ENCODE peak calls at places on chromosomes 6 and 20, in four cellular contexts. Z, V, E and P are unnamed samples.

GRCh38 chr6:160129886-160130615 is 8.4 kb downstream of the SLC22A1 start:
- DNase-seq in V (no peak), E (no peak), Z (peak), P (no peak)

GRCh38 chr6:89944826-89945407 is 50.6 kb downstream of the GJA10 start:
- DNase-seq in E (peak), Z (peak), V (no peak), P (no peak)

GRCh38 chr20:20466341-20466879 is 98.5 kb downstream of the INSM1 start:
- DNase-seq in Z (no peak), V (no peak), E (no peak), P (peak)

GRCh38 chr6:2853766-2854393 is 12.2 kb upstream of the SERPINB1 start:
- DNase-seq in E (peak), Z (peak), V (no peak), P (peak)

GRCh38 chr6:37800904-37801669 is 18.4 kb upstream of the ZFAND3 start:
- DNase-seq in Z (no peak), V (no peak), E (no peak), P (no peak)

GRCh38 chr20:17663486-17663885 is 18.6 kb downstream of the RRBP1 start:
- DNase-seq in E (no peak), Z (no peak), V (no peak), P (no peak)

GRCh38 chr20:62583424-62583920 is 58.8 kb upstream of the SLCO4A1 start:
- DNase-seq in V (no peak), Z (no peak), E (no peak), P (no peak)

GRCh38 chr20:32831982-32832381 is 12.2 kb downstream of the MAPRE1 start:
- DNase-seq in Z (no peak), V (no peak), E (no peak), P (no peak)

GRCh38 chr6:29679962-29680361 is 990 bp downstream of the ZFP57 start:
- DNase-seq in Z (no peak), E (no peak), V (no peak), P (no peak)

GRCh38 chr6:134288538-134289203 is 29.2 kb downstream of the SGK1 start:
- DNase-seq in E (no peak), V (no peak), Z (no peak), P (no peak)

GRCh38 chr6:87979737-87980136 is 67.9 kb upstream of the SPACA1 start:
- DNase-seq in V (no peak), Z (no peak), E (no peak), P (no peak)

GRCh38 chr6:89826029-89826528 is 3.6 kb upstream of the CASP8AP2 start:
- DNase-seq in V (no peak), Z (no peak), E (no peak), P (no peak)

GRCh38 chr6:71466362-71466761 is 177.8 kb downstream of the OGFRL1 start:
- DNase-seq in Z (no peak), E (no peak), V (no peak), P (no peak)

DNA sequence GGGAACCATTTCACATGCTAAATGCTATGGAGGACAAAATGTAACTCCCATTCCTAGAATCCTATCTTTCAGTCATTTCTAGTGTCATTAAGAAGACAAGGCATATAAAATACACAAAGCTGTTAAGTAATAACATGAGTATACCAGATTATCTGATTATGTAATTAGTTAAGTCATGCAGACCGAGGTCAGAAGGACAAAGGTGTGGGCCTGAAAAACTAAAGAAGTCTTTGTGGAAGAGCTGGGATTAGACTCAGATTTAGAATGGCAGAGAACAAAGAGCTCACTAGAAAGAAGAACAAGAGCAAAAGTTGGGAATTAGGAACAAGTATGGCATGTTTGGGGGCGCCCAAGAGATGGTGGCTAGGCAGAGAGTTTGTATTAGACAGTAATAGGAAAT is 37.0 kb downstream of the EFHC1 start:
- DNase-seq in V (no peak), Z (no peak), E (no peak), P (no peak)
- TF ChIP-seq EGR1 in V (no peak), Z (no peak), E (no peak), P (no peak)

DNA sequence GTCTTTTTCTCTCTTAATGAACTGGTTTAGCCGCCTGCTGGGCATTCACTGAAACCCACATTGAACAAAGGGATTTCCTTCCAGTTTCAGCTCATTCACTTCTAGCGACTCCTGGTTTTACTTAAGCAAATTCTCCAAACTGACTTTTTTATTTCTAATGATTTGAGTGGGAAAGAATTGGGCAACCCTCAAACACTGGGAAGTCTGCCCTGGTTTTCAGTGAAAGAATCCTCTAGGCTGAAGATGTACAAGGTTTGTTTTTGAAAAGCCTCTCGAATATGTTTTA is 45.5 kb downstream of the PLAGL1 start:
- DNase-seq in Z (no peak), E (no peak), V (no peak), P (no peak)
- TF ChIP-seq EGR1 in Z (no peak), E (no peak), V (no peak), P (no peak)

GRCh38 chr6:148840256-148840655 is 93.4 kb downstream of the UST start:
- DNase-seq in E (no peak), Z (no peak), V (no peak), P (no peak)
- TF ChIP-seq EGR1 in E (no peak), Z (no peak), V (no peak), P (no peak)

GRCh38 chr6:105764318-105764717 is 321.8 kb upstream of the PRDM1 start:
- DNase-seq in E (no peak), Z (no peak), V (no peak), P (no peak)

GRCh38 chr6:105760746-105761145 is 325.4 kb upstream of the PRDM1 start:
- DNase-seq in Z (no peak), V (no peak), E (no peak), P (no peak)

GRCh38 chr6:105765239-105765638 is 320.9 kb upstream of the PRDM1 start:
- DNase-seq in V (no peak), E (no peak), Z (no peak), P (no peak)

GRCh38 chr6:105767541-105767940 is 318.6 kb upstream of the PRDM1 start:
- DNase-seq in E (no peak), Z (no peak), V (no peak), P (no peak)

GRCh38 chr6:105763866-105764265 is 322.3 kb upstream of the PRDM1 start:
- DNase-seq in V (no peak), Z (no peak), E (no peak), P (no peak)
- TF ChIP-seq EGR1 in V (no peak), Z (no peak), E (no peak), P (no peak)

GRCh38 chr6:140284871-140285270 is 910.4 kb upstream of the CITED2 start:
- DNase-seq in Z (no peak), E (no peak), V (no peak), P (no peak)

GRCh38 chr6:140285471-140285870 is 911.0 kb upstream of the CITED2 start:
- DNase-seq in V (no peak), E (no peak), Z (no peak), P (no peak)

GRCh38 chr6:140285998-140286690 is 911.7 kb upstream of the CITED2 start:
- DNase-seq in E (no peak), V (no peak), Z (no peak), P (no peak)

GRCh38 chr6:140283197-140283596 is 908.7 kb upstream of the CITED2 start:
- DNase-seq in V (no peak), E (no peak), Z (no peak), P (no peak)

DNA sequence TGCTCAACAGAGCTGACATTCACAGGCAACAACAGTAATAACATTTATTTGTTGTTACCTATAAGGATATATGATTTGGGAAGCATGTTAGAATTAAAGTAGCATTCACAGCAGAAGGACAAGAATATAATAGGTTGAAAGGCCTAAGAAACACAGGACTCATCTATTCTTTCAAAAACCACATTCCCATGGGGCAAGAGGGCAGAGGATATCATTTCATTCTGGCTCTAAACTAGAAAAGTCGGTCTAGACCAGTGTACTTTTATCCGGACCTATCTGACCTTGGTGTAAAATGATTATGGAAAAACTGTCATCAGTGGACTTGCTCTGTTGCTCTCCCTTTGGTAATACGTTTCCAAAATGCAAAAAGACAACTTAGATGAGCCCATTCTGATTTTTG is 914.7 kb upstream of the CITED2 start:
- DNase-seq in Z (no peak), E (no peak), V (no peak), P (no peak)
- TF ChIP-seq EGR1 in Z (no peak), E (no peak), V (no peak), P (no peak)

DNA sequence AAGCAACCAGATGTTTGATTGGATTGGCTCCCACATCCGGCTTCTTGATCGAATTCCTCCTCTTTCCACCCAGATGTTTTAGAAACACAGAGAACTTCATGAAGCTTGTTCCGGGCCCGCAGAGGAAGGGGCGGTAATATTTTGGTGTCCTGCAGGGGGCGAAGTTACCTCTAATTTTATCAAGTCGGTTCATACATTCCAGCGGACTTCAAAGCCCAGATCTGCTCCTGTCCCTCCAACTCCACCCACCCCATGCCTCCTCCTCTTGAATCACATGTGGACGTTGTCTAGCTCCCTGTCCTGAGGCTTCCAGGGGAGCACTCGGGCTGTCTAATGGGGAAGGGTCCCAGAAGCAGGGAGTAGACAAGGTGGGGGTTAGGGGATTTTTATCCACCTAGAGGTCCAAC is 2.9 kb upstream of the BMP6 start:
- DNase-seq in Z (peak), E (peak), V (peak), P (no peak)
- TF ChIP-seq EGR1 in Z (no peak), E (no peak), V (no peak), P (no peak)

DNA sequence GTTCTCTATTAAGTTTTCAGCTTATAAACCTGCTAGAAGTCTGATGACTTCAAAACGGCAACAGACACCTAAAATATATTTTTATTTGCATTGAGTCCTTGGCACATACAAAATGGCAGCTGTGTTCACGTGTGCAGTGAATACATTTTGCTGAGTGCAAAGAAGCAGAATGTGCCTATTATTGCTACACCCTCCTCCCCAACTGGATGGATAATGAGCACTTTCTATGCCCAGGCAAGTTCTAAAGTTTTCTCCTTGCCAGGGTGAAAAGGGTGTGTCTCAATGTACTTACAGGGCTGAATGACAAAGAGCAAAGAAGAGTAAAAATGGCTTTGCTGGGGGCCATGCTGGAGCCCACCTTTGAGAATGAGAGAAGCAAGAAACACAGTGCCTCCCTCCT is 4.0 kb upstream of the FERMT1 start:
- DNase-seq in Z (no peak), E (no peak), V (no peak), P (no peak)
- TF ChIP-seq EGR1 in Z (no peak), E (no peak), V (no peak), P (no peak)

GRCh38 chr6:167661456-167662103 is 165.1 kb upstream of the AFDN start:
- DNase-seq in Z (no peak), V (no peak), E (no peak), P (no peak)

GRCh38 chr6:167662881-167663205 is 163.9 kb upstream of the AFDN start:
- DNase-seq in Z (no peak), E (no peak), V (no peak), P (no peak)

GRCh38 chr6:167659016-167659415 is 167.7 kb upstream of the AFDN start:
- DNase-seq in E (no peak), Z (no peak), V (no peak), P (no peak)

GRCh38 chr6:167662104-167662880 is 164.4 kb upstream of the AFDN start:
- DNase-seq in V (no peak), E (no peak), Z (no peak), P (no peak)

GRCh38 chr6:167660944-167661343 is 165.8 kb upstream of the AFDN start:
- DNase-seq in E (no peak), Z (no peak), V (no peak), P (no peak)
- TF ChIP-seq EGR1 in E (no peak), Z (no peak), V (no peak), P (no peak)